ENCODE peak calls at places on chromosome 1, in six cellular contexts. E is A673; V is SJCRH30; B is sigmoid colon; T is heart left ventricle; Z is effector memory CD4-positive, alpha-beta T cell. G is an unnamed sample.

GRCh38 chr1:78210167-78210566 is 164.4 kb downstream of the GIPC2 start:
- DNase-seq in T (no peak), B (no peak), Z (no peak), E (no peak), V (no peak), G (no peak)

GRCh38 chr1:162130308-162130707 is 60.8 kb downstream of the NOS1AP start:
- DNase-seq in E (no peak), B (no peak), T (no peak), Z (no peak), V (no peak), G (no peak)

GRCh38 chr1:59473813-59474212 is 176.9 kb downstream of the FGGY start:
- DNase-seq in E (no peak), B (no peak), Z (no peak), V (no peak), T (no peak), G (no peak)

GRCh38 chr1:229557214-229557850 is 1.2 kb downstream of the ABCB10 start:
- DNase-seq in Z (no peak), T (no peak), E (no peak), V (peak; percentile 20), B (no peak), G (no peak)

GRCh38 chr1:200445213-200445612 is 35.4 kb upstream of the ZNF281 start:
- DNase-seq in B (no peak), V (no peak), E (no peak), Z (no peak), T (no peak), G (no peak)

GRCh38 chr1:62746086-62746808 is 37.7 kb upstream of the ATG4C start:
- DNase-seq in V (peak; percentile 68), Z (no peak), T (no peak), B (no peak), E (peak; percentile 77), G (no peak)

GRCh38 chr1:242651817-242652216 is 127.3 kb upstream of the PLD5 start:
- DNase-seq in T (no peak), B (no peak), E (peak; percentile 45), Z (no peak), V (peak; percentile 49), G (no peak)

GRCh38 chr1:113452921-113453770 is 62.8 kb downstream of the MAGI3 start:
- DNase-seq in Z (no peak), B (no peak), T (no peak), E (peak; percentile 44), V (peak; percentile 10), G (peak; percentile 30)

GRCh38 chr1:70509996-70510876 is 99.2 kb downstream of the CTH start:
- DNase-seq in B (no peak), T (no peak), V (peak; percentile 75), Z (no peak), E (peak; percentile 96), G (peak; percentile 14)

GRCh38 chr1:8355439-8356255 is 37.7 kb downstream of the SLC45A1 start:
- DNase-seq in V (no peak), E (no peak), B (peak; percentile 63), Z (no peak), T (peak; percentile 82), G (no peak)

GRCh38 chr1:244640917-244641316 is 12.0 kb upstream of the DESI2 start:
- DNase-seq in Z (no peak), B (no peak), E (no peak), V (no peak), T (no peak), G (no peak)

GRCh38 chr1:201126832-201127754 is at the start of gene ASCL5:
- DNase-seq in Z (no peak), T (no peak), E (no peak), V (peak; percentile 55), B (no peak), G (peak; percentile 90)

GRCh38 chr1:115929846-115930245 is 46.5 kb upstream of the SLC22A15 start:
- DNase-seq in E (peak; percentile 79), Z (no peak), V (no peak), B (no peak), T (no peak), G (no peak)

GRCh38 chr1:20850021-20850420 is 62.9 kb upstream of the HP1BP3 start:
- DNase-seq in E (no peak), T (no peak), V (no peak), B (no peak), Z (no peak), G (no peak)

GRCh38 chr1:20849100-20849499 is 62.0 kb upstream of the HP1BP3 start:
- DNase-seq in E (no peak), B (no peak), T (no peak), V (no peak), Z (no peak), G (no peak)

GRCh38 chr1:20854529-20854928 is 67.4 kb upstream of the HP1BP3 start:
- DNase-seq in B (no peak), T (no peak), V (no peak), E (no peak), Z (no peak), G (no peak)
- H3K36me3 ChIP-seq in B (peaks cover 77% of the 10 kb centered on the region), T (peaks cover 90% of the 10 kb centered on the region), V (peaks cover 78% of the 10 kb centered on the region), E (peaks cover 22% of the 10 kb centered on the region), Z (peaks cover 18% of the 10 kb centered on the region), G (peaks cover 9% of the 10 kb centered on the region)

GRCh38 chr1:23903754-23904153 is 9.4 kb downstream of the CNR2 start:
- DNase-seq in Z (no peak), E (no peak), T (no peak), B (no peak), V (no peak), G (no peak)

GRCh38 chr1:23904748-23905357 is 8.3 kb downstream of the CNR2 start:
- DNase-seq in T (no peak), B (no peak), V (no peak), E (no peak), Z (no peak), G (no peak)

GRCh38 chr1:23905461-23906025 is 7.6 kb downstream of the CNR2 start:
- DNase-seq in E (no peak), B (no peak), V (no peak), Z (no peak), T (no peak), G (no peak)

GRCh38 chr1:23899070-23899469 is 14.1 kb downstream of the CNR2 start:
- DNase-seq in B (no peak), T (no peak), V (no peak), E (no peak), Z (no peak), G (no peak)

GRCh38 chr1:23902611-23903278 is 10.4 kb downstream of the CNR2 start:
- DNase-seq in E (no peak), B (no peak), T (no peak), V (no peak), Z (no peak), G (no peak)
- H3K4me3 ChIP-seq in E (peak overlapping the region; percentile 39), B (peak overlapping the region; percentile 56), T (peak overlapping the region; percentile 22), V (no peak overlapping the region), Z (no peak overlapping the region), G (no peak overlapping the region)

GRCh38 chr1:181092056-181092455 is 3.6 kb downstream of the IER5 start:
- DNase-seq in T (no peak), E (no peak), B (no peak), Z (no peak), V (no peak), G (no peak)
- H3K4me1 ChIP-seq in T (peaks cover 68% of the 10 kb centered on the region), E (peaks cover 64% of the 10 kb centered on the region), B (peaks cover 71% of the 10 kb centered on the region), Z (peaks cover 11% of the 10 kb centered on the region), V (peaks cover 42% of the 10 kb centered on the region), G (peaks cover 37% of the 10 kb centered on the region)

DNA sequence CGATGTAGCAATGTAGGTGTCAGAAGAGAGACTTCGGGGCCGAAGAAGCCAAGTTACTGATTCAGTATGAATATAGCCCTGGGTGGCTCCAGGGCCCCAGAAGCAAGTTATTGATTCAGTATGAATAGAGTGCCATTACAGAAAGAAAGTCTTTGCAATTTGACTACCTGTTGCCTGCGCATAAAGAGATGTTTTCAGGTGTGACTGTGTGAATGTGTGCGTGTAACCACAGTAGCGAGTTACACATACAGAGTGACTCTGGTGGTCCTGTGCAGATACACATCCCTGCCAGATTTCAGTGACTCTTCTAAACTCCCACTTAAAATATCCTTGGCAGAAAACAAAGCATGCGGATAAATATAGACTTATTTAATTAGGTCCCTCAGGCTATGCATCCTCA is 142.7 kb upstream of the CD34 start:
- DNase-seq in Z (no peak), V (no peak), T (no peak), B (no peak), E (no peak), G (no peak)
- H3K36me3 ChIP-seq in Z (no peaks in the 10 kb centered on the region), V (peaks cover 45% of the 10 kb centered on the region), T (peaks cover 88% of the 10 kb centered on the region), B (peaks cover 60% of the 10 kb centered on the region), E (no peaks in the 10 kb centered on the region), G (no peaks in the 10 kb centered on the region)

GRCh38 chr1:31815307-31815645 is 546 bp downstream of the SPOCD1 start:
- DNase-seq in Z (no peak), B (no peak), V (no peak), T (no peak), E (no peak), G (no peak)
- H3K4me3 ChIP-seq in Z (no peak overlapping the region), B (no peak overlapping the region), V (no peak overlapping the region), T (no peak overlapping the region), E (no peak overlapping the region), G (no peak overlapping the region)

GRCh38 chr1:172918478-172918877 is 132.3 kb downstream of the TNFSF18 start:
- DNase-seq in Z (no peak), E (no peak), V (no peak), T (no peak), B (no peak), G (no peak)
- H3K4me1 ChIP-seq in Z (no peaks in the 10 kb centered on the region), E (peaks cover 15% of the 10 kb centered on the region), V (peaks cover 14% of the 10 kb centered on the region), T (peaks cover 5% of the 10 kb centered on the region), B (peaks cover 33% of the 10 kb centered on the region), G (peaks cover 10% of the 10 kb centered on the region)

DNA sequence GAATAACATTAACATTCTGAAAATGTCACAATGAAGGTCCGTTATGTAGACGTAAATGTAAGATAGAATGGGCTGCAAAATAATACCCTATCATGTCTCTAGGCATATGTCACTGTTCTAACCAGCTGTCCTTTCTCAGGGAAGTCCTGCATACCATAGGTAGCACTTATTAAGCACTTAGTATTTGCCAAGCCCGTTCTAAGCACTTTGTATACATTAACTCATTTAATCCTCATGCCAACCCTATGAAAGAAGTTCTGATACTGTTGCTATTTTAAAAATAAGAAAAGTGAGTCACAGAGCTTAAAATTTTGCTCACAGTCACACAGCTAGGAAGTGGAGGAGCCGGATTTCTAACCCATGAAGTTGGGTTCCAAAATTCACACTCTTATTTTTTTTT is 15.7 kb downstream of the GAS5 start:
- DNase-seq in Z (no peak), T (no peak), B (no peak), V (no peak), E (no peak), G (no peak)
- H3K36me3 ChIP-seq in Z (peaks cover 26% of the 10 kb centered on the region), T (peaks cover 65% of the 10 kb centered on the region), B (peaks cover 72% of the 10 kb centered on the region), V (peaks cover 47% of the 10 kb centered on the region), E (peaks cover 36% of the 10 kb centered on the region), G (no peaks in the 10 kb centered on the region)

GRCh38 chr1:1088801-1089680 is 14.9 kb upstream of the RNF223 start:
- DNase-seq in V (no peak), T (no peak), Z (no peak), B (no peak), E (no peak), G (no peak)

GRCh38 chr1:1087351-1088035 is 13.4 kb upstream of the RNF223 start:
- DNase-seq in E (no peak), Z (no peak), B (no peak), V (no peak), T (no peak), G (no peak)

GRCh38 chr1:1086911-1087341 is 12.8 kb upstream of the RNF223 start:
- DNase-seq in B (no peak), T (no peak), Z (no peak), V (no peak), E (no peak), G (no peak)

GRCh38 chr1:1089731-1090423 is 15.8 kb upstream of the RNF223 start:
- DNase-seq in V (no peak), Z (no peak), T (no peak), E (no peak), B (no peak), G (no peak)

GRCh38 chr1:1088036-1088800 is 14.1 kb upstream of the RNF223 start:
- DNase-seq in E (no peak), B (no peak), T (no peak), V (no peak), Z (no peak), G (no peak)
- H3K4me3 ChIP-seq in E (no peak overlapping the region), B (no peak overlapping the region), T (no peak overlapping the region), V (no peak overlapping the region), Z (no peak overlapping the region), G (no peak overlapping the region)

G was measured in body of pancreas.